ENCODE peak calls at places on chromosomes 4 and X, in eight cellular contexts. One of them, this sample, is unnamed.

GRCh38 chrX:39756086-39756883 is 341.5 kb downstream of the BCOR start:
- DNase-seq in GM23248: no peak
- DNase-seq in body of pancreas: peak; percentile 46
- DNase-seq in heart right ventricle: no peak
- DNase-seq in naive thymus-derived CD4-positive, alpha-beta T cell: no peak
- DNase-seq in sigmoid colon: peak; percentile 73
- DNase-seq in Panc1: no peak
- DNase-seq in cardiac muscle cell: no peak
- DNase-seq in this sample: no peak

GRCh38 chr4:74671074-74671698 is 123.1 kb downstream of the BTC start:
- DNase-seq in cardiac muscle cell: peak; percentile 90
- DNase-seq in GM23248: peak; percentile 86
- DNase-seq in sigmoid colon: no peak
- DNase-seq in body of pancreas: peak; percentile 22
- DNase-seq in naive thymus-derived CD4-positive, alpha-beta T cell: peak; percentile 64
- DNase-seq in heart right ventricle: peak; percentile 16
- DNase-seq in Panc1: no peak
- DNase-seq in this sample: peak; percentile 2

GRCh38 chr4:3432381-3432790 is 9.4 kb upstream of the HGFAC start:
- DNase-seq in body of pancreas: no peak
- DNase-seq in naive thymus-derived CD4-positive, alpha-beta T cell: no peak
- DNase-seq in cardiac muscle cell: no peak
- DNase-seq in GM23248: no peak
- DNase-seq in sigmoid colon: no peak
- DNase-seq in Panc1: no peak
- DNase-seq in heart right ventricle: no peak
- DNase-seq in this sample: no peak

GRCh38 chrX:134548257-134548732 is 88.3 kb downstream of the HPRT1 start:
- DNase-seq in Panc1: no peak
- DNase-seq in cardiac muscle cell: peak; percentile 34
- DNase-seq in GM23248: peak; percentile 37
- DNase-seq in sigmoid colon: no peak
- DNase-seq in heart right ventricle: no peak
- DNase-seq in body of pancreas: no peak
- DNase-seq in naive thymus-derived CD4-positive, alpha-beta T cell: peak; percentile 22
- DNase-seq in this sample: no peak

GRCh38 chr4:96016615-96017299 is 176.9 kb downstream of the PDHA2 start:
- DNase-seq in sigmoid colon: no peak
- DNase-seq in body of pancreas: no peak
- DNase-seq in naive thymus-derived CD4-positive, alpha-beta T cell: no peak
- DNase-seq in cardiac muscle cell: peak; percentile 74
- DNase-seq in Panc1: no peak
- DNase-seq in GM23248: no peak
- DNase-seq in heart right ventricle: no peak
- DNase-seq in this sample: no peak

GRCh38 chr4:144647095-144647959 is 1.4 kb downstream of the HHIP start:
- DNase-seq in cardiac muscle cell: peak; percentile 51
- DNase-seq in body of pancreas: no peak
- DNase-seq in sigmoid colon: no peak
- DNase-seq in naive thymus-derived CD4-positive, alpha-beta T cell: peak; percentile 15
- DNase-seq in GM23248: peak; percentile 19
- DNase-seq in Panc1: no peak
- DNase-seq in heart right ventricle: no peak
- DNase-seq in this sample: no peak

GRCh38 chrX:926991-927390 is 285.5 kb downstream of the CRLF2 start:
- DNase-seq in naive thymus-derived CD4-positive, alpha-beta T cell: no peak
- DNase-seq in sigmoid colon: no peak
- DNase-seq in body of pancreas: no peak
- DNase-seq in GM23248: no peak
- DNase-seq in Panc1: no peak
- DNase-seq in heart right ventricle: no peak
- DNase-seq in cardiac muscle cell: no peak
- DNase-seq in this sample: no peak

GRCh38 chr4:110480031-110480549 is 4.1 kb downstream of the ENPEP start:
- DNase-seq in sigmoid colon: no peak
- DNase-seq in cardiac muscle cell: peak; percentile 96
- DNase-seq in naive thymus-derived CD4-positive, alpha-beta T cell: no peak
- DNase-seq in Panc1: no peak
- DNase-seq in GM23248: peak; percentile 94
- DNase-seq in body of pancreas: no peak
- DNase-seq in heart right ventricle: peak; percentile 11
- DNase-seq in this sample: no peak

GRCh38 chrX:47581731-47582647 is at the start of gene TIMP1:
- DNase-seq in cardiac muscle cell: peak; percentile 97
- DNase-seq in sigmoid colon: peak; percentile 97
- DNase-seq in GM23248: peak; percentile 95
- DNase-seq in naive thymus-derived CD4-positive, alpha-beta T cell: peak; percentile 56
- DNase-seq in Panc1: no peak
- DNase-seq in body of pancreas: peak; percentile 58
- DNase-seq in heart right ventricle: peak; percentile 89
- DNase-seq in this sample: peak; percentile 49

GRCh38 chr4:57055873-57056272 is 54.3 kb downstream of the IGFBP7 start:
- DNase-seq in naive thymus-derived CD4-positive, alpha-beta T cell: no peak
- DNase-seq in cardiac muscle cell: no peak
- DNase-seq in body of pancreas: no peak
- DNase-seq in GM23248: no peak
- DNase-seq in sigmoid colon: peak; percentile 86
- DNase-seq in Panc1: no peak
- DNase-seq in heart right ventricle: no peak
- DNase-seq in this sample: no peak

GRCh38 chr4:77669911-77670590 is 64.4 kb downstream of the CXCL13 start:
- DNase-seq in heart right ventricle: no peak
- DNase-seq in cardiac muscle cell: peak; percentile 4
- DNase-seq in Panc1: no peak
- DNase-seq in body of pancreas: peak; percentile 87
- DNase-seq in sigmoid colon: no peak
- DNase-seq in GM23248: no peak
- DNase-seq in naive thymus-derived CD4-positive, alpha-beta T cell: no peak
- DNase-seq in this sample: no peak

GRCh38 chr4:156101571-156101970 is 147.9 kb upstream of the CTSO start:
- DNase-seq in Panc1: no peak
- DNase-seq in sigmoid colon: no peak
- DNase-seq in body of pancreas: no peak
- DNase-seq in GM23248: no peak
- DNase-seq in heart right ventricle: no peak
- DNase-seq in naive thymus-derived CD4-positive, alpha-beta T cell: no peak
- DNase-seq in cardiac muscle cell: no peak
- DNase-seq in this sample: no peak

GRCh38 chr4:28247805-28248204 is 1387.2 kb downstream of the STIM2 start:
- DNase-seq in body of pancreas: no peak
- DNase-seq in naive thymus-derived CD4-positive, alpha-beta T cell: no peak
- DNase-seq in heart right ventricle: no peak
- DNase-seq in Panc1: no peak
- DNase-seq in GM23248: no peak
- DNase-seq in cardiac muscle cell: no peak
- DNase-seq in sigmoid colon: no peak
- DNase-seq in this sample: no peak

GRCh38 chr4:107862658-107863057 is 37.9 kb downstream of the SGMS2 start:
- DNase-seq in body of pancreas: peak; percentile 18
- DNase-seq in naive thymus-derived CD4-positive, alpha-beta T cell: no peak
- DNase-seq in sigmoid colon: no peak
- DNase-seq in heart right ventricle: peak; percentile 9
- DNase-seq in cardiac muscle cell: peak; percentile 69
- DNase-seq in Panc1: peak; percentile 74
- DNase-seq in GM23248: peak; percentile 55
- DNase-seq in this sample: no peak
- H3K4me3 ChIP-seq in body of pancreas: no peak overlapping the region
- H3K4me3 ChIP-seq in naive thymus-derived CD4-positive, alpha-beta T cell: no peak overlapping the region
- H3K4me3 ChIP-seq in sigmoid colon: no peak overlapping the region
- H3K4me3 ChIP-seq in heart right ventricle: no peak overlapping the region
- H3K4me3 ChIP-seq in cardiac muscle cell: no peak overlapping the region
- H3K4me3 ChIP-seq in Panc1: no peak overlapping the region
- H3K4me3 ChIP-seq in GM23248: no peak overlapping the region
- H3K4me3 ChIP-seq in this sample: no peak overlapping the region

GRCh38 chr4:72529144-72529822 is 39.7 kb downstream of the ADAMTS3 start:
- DNase-seq in GM23248: no peak
- DNase-seq in heart right ventricle: no peak
- DNase-seq in cardiac muscle cell: no peak
- DNase-seq in body of pancreas: no peak
- DNase-seq in Panc1: no peak
- DNase-seq in naive thymus-derived CD4-positive, alpha-beta T cell: no peak
- DNase-seq in sigmoid colon: no peak
- DNase-seq in this sample: no peak
- H3K27ac ChIP-seq in GM23248: no peak overlapping the region
- H3K27ac ChIP-seq in heart right ventricle: no peak overlapping the region
- H3K27ac ChIP-seq in cardiac muscle cell: no peak overlapping the region
- H3K27ac ChIP-seq in body of pancreas: no peak overlapping the region
- H3K27ac ChIP-seq in Panc1: no peak overlapping the region
- H3K27ac ChIP-seq in naive thymus-derived CD4-positive, alpha-beta T cell: no peak overlapping the region
- H3K27ac ChIP-seq in sigmoid colon: no peak overlapping the region
- H3K27ac ChIP-seq in this sample: no peak overlapping the region

GRCh38 chrX:103663921-103664320 is 22.6 kb downstream of the MORF4L2 start:
- DNase-seq in naive thymus-derived CD4-positive, alpha-beta T cell: no peak
- DNase-seq in sigmoid colon: no peak
- DNase-seq in heart right ventricle: no peak
- DNase-seq in cardiac muscle cell: no peak
- DNase-seq in Panc1: no peak
- DNase-seq in GM23248: no peak
- DNase-seq in body of pancreas: no peak
- DNase-seq in this sample: no peak

GRCh38 chrX:103658681-103659433 is 27.6 kb downstream of the MORF4L2 start:
- DNase-seq in sigmoid colon: no peak
- DNase-seq in cardiac muscle cell: no peak
- DNase-seq in GM23248: no peak
- DNase-seq in body of pancreas: no peak
- DNase-seq in heart right ventricle: no peak
- DNase-seq in naive thymus-derived CD4-positive, alpha-beta T cell: no peak
- DNase-seq in Panc1: no peak
- DNase-seq in this sample: no peak

GRCh38 chrX:103666202-103667107 is 20.0 kb downstream of the MORF4L2 start:
- DNase-seq in heart right ventricle: no peak
- DNase-seq in GM23248: peak; percentile 45
- DNase-seq in sigmoid colon: no peak
- DNase-seq in naive thymus-derived CD4-positive, alpha-beta T cell: no peak
- DNase-seq in body of pancreas: no peak
- DNase-seq in Panc1: no peak
- DNase-seq in cardiac muscle cell: no peak
- DNase-seq in this sample: no peak

GRCh38 chrX:103669745-103670144 is 16.8 kb downstream of the MORF4L2 start:
- DNase-seq in naive thymus-derived CD4-positive, alpha-beta T cell: no peak
- DNase-seq in Panc1: no peak
- DNase-seq in cardiac muscle cell: no peak
- DNase-seq in GM23248: no peak
- DNase-seq in sigmoid colon: no peak
- DNase-seq in body of pancreas: no peak
- DNase-seq in heart right ventricle: no peak
- DNase-seq in this sample: no peak

DNA sequence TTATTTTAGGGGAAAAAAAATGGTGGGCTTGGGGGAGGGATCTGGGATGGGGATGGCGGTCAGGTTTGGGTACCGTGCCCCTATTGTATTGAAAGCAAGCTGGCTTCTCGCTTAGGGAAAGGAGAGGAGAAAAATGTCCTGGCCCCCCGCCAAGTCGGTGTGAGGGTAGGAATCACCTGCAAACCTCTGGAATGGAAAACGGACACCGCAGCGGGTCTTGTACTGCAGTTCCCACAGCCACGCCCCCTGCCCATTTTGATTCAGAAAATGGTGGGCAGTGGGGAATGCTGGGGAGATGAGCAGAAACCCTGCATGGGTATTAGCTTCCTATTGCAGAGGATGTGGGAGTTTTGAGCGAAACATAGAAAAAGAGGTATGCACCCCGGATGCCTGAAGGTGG is 22.1 kb downstream of the MORF4L2 start:
- DNase-seq in GM23248: no peak
- DNase-seq in heart right ventricle: no peak
- DNase-seq in cardiac muscle cell: no peak
- DNase-seq in body of pancreas: no peak
- DNase-seq in sigmoid colon: no peak
- DNase-seq in Panc1: no peak
- DNase-seq in naive thymus-derived CD4-positive, alpha-beta T cell: no peak
- DNase-seq in this sample: no peak
- H3K4me3 ChIP-seq in GM23248: no peak overlapping the region
- H3K4me3 ChIP-seq in heart right ventricle: no peak overlapping the region
- H3K4me3 ChIP-seq in cardiac muscle cell: no peak overlapping the region
- H3K4me3 ChIP-seq in body of pancreas: no peak overlapping the region
- H3K4me3 ChIP-seq in sigmoid colon: no peak overlapping the region
- H3K4me3 ChIP-seq in Panc1: no peak overlapping the region
- H3K4me3 ChIP-seq in naive thymus-derived CD4-positive, alpha-beta T cell: no peak overlapping the region
- H3K4me3 ChIP-seq in this sample: no peak overlapping the region

GRCh38 chr4:99657801-99658200 is at the start of gene C4orf54:
- DNase-seq in body of pancreas: no peak
- DNase-seq in cardiac muscle cell: no peak
- DNase-seq in sigmoid colon: no peak
- DNase-seq in GM23248: no peak
- DNase-seq in heart right ventricle: no peak
- DNase-seq in Panc1: no peak
- DNase-seq in naive thymus-derived CD4-positive, alpha-beta T cell: no peak
- DNase-seq in this sample: no peak

GRCh38 chr4:99652596-99653436 is 4.8 kb downstream of the C4orf54 start:
- DNase-seq in GM23248: no peak
- DNase-seq in body of pancreas: no peak
- DNase-seq in heart right ventricle: no peak
- DNase-seq in naive thymus-derived CD4-positive, alpha-beta T cell: no peak
- DNase-seq in sigmoid colon: no peak
- DNase-seq in Panc1: no peak
- DNase-seq in cardiac muscle cell: no peak
- DNase-seq in this sample: no peak

GRCh38 chr4:99653921-99654890 is 3.4 kb downstream of the C4orf54 start:
- DNase-seq in heart right ventricle: no peak
- DNase-seq in sigmoid colon: no peak
- DNase-seq in Panc1: no peak
- DNase-seq in naive thymus-derived CD4-positive, alpha-beta T cell: no peak
- DNase-seq in body of pancreas: no peak
- DNase-seq in GM23248: no peak
- DNase-seq in cardiac muscle cell: no peak
- DNase-seq in this sample: no peak

GRCh38 chr4:99658666-99659065 is 1.0 kb upstream of the C4orf54 start:
- DNase-seq in sigmoid colon: no peak
- DNase-seq in cardiac muscle cell: no peak
- DNase-seq in naive thymus-derived CD4-positive, alpha-beta T cell: no peak
- DNase-seq in body of pancreas: no peak
- DNase-seq in heart right ventricle: no peak
- DNase-seq in Panc1: no peak
- DNase-seq in GM23248: no peak
- DNase-seq in this sample: no peak

DNA sequence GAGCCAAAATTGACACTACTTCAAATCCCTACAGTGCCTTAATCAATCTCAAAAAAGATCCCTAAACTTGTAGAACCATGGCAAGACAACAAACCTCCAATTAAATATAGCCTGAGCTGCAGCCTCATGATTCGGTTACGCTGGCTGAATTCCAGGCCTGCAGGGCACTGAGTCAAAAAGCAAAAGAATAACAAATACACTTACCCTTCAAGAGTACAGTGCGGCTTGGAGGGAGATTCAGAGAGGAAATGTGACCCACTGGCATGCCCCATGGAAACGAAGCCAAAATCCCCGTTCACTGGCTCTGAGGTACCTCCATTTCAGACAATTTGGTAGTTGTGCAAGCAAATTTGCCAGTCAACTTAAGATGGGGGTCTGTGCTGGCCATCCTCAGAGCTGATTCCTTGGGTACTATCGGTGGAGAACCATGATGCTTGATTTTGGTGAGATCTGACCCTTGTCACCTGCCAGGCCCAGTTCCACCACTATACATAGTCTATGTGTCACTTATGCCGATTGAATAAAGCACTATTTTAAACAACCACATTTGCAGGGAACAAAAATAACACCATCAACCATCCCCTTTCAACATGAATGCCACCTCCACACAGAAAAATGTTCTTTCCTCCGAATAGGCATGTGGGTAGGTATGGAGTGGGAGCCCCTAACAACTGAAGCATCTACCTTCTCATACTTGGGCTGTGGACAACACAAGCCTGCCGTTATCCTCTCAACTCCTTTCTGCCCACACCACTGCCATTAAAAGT is 2.1 kb downstream of the C4orf54 start:
- DNase-seq in sigmoid colon: peak; percentile 83
- DNase-seq in Panc1: no peak
- DNase-seq in GM23248: peak; percentile 40
- DNase-seq in heart right ventricle: peak; percentile 61
- DNase-seq in naive thymus-derived CD4-positive, alpha-beta T cell: no peak
- DNase-seq in body of pancreas: peak; percentile 44
- DNase-seq in cardiac muscle cell: peak; percentile 1
- DNase-seq in this sample: no peak
- H3K27ac ChIP-seq in sigmoid colon: peak overlapping the region; percentile 65
- H3K27ac ChIP-seq in Panc1: no peak overlapping the region
- H3K27ac ChIP-seq in GM23248: no peak overlapping the region
- H3K27ac ChIP-seq in heart right ventricle: peak overlapping the region; percentile 71
- H3K27ac ChIP-seq in naive thymus-derived CD4-positive, alpha-beta T cell: no peak overlapping the region
- H3K27ac ChIP-seq in body of pancreas: no peak overlapping the region
- H3K27ac ChIP-seq in cardiac muscle cell: no peak overlapping the region
- H3K27ac ChIP-seq in this sample: peak overlapping the region; percentile 12